ENCODE peak calls at places on chromosomes 13 and 19, in ten cellular contexts. One of them, this sample, is unnamed.

GRCh38 chr13:46317120-46317519 is 69.9 kb downstream of the RUBCNL start:
- DNase-seq in amniotic stem cell: no peak
- DNase-seq in AG09319: no peak
- DNase-seq in activated CD4-positive, alpha-beta T cell treated with anti-CD3 and anti-CD28 coated beads, Interleukin-2, amount 50 U/mL, for 24 hours: no peak
- DNase-seq in stimulated activated CD4-positive, alpha-beta T cell treated with anti-CD3 and anti-CD28 coated beads, Interleukin-2, amount 100 ng/mL, for 48 hours: no peak
- DNase-seq in transverse colon: no peak
- DNase-seq in G401: no peak
- DNase-seq in right atrium auricular region: no peak
- DNase-seq in effector CD4-positive, alpha-beta T cell: no peak
- DNase-seq in NCI-H187: no peak
- DNase-seq in this sample: peak

GRCh38 chr13:109816979-109817275 is 30.5 kb upstream of the IRS2 start:
- DNase-seq in amniotic stem cell: peak
- DNase-seq in AG09319: no peak
- DNase-seq in activated CD4-positive, alpha-beta T cell treated with anti-CD3 and anti-CD28 coated beads, Interleukin-2, amount 50 U/mL, for 24 hours: no peak
- DNase-seq in stimulated activated CD4-positive, alpha-beta T cell treated with anti-CD3 and anti-CD28 coated beads, Interleukin-2, amount 100 ng/mL, for 48 hours: no peak
- DNase-seq in transverse colon: no peak
- DNase-seq in G401: no peak
- DNase-seq in right atrium auricular region: no peak
- DNase-seq in effector CD4-positive, alpha-beta T cell: no peak
- DNase-seq in NCI-H187: no peak
- DNase-seq in this sample: peak

GRCh38 chr19:56294557-56294956 is 20.1 kb downstream of the ZSCAN5A start:
- DNase-seq in amniotic stem cell: no peak
- DNase-seq in AG09319: no peak
- DNase-seq in activated CD4-positive, alpha-beta T cell treated with anti-CD3 and anti-CD28 coated beads, Interleukin-2, amount 50 U/mL, for 24 hours: no peak
- DNase-seq in stimulated activated CD4-positive, alpha-beta T cell treated with anti-CD3 and anti-CD28 coated beads, Interleukin-2, amount 100 ng/mL, for 48 hours: no peak
- DNase-seq in transverse colon: no peak
- DNase-seq in G401: no peak
- DNase-seq in right atrium auricular region: no peak
- DNase-seq in effector CD4-positive, alpha-beta T cell: no peak
- DNase-seq in NCI-H187: no peak
- DNase-seq in this sample: no peak

GRCh38 chr13:22077205-22077683 is 406.4 kb downstream of the FGF9 start:
- DNase-seq in amniotic stem cell: no peak
- DNase-seq in AG09319: no peak
- DNase-seq in activated CD4-positive, alpha-beta T cell treated with anti-CD3 and anti-CD28 coated beads, Interleukin-2, amount 50 U/mL, for 24 hours: no peak
- DNase-seq in stimulated activated CD4-positive, alpha-beta T cell treated with anti-CD3 and anti-CD28 coated beads, Interleukin-2, amount 100 ng/mL, for 48 hours: no peak
- DNase-seq in transverse colon: no peak
- DNase-seq in G401: no peak
- DNase-seq in right atrium auricular region: no peak
- DNase-seq in effector CD4-positive, alpha-beta T cell: no peak
- DNase-seq in NCI-H187: no peak
- DNase-seq in this sample: no peak

GRCh38 chr19:8307400-8307964 is 676 bp downstream of the CD320 start:
- DNase-seq in amniotic stem cell: no peak
- DNase-seq in AG09319: no peak
- DNase-seq in activated CD4-positive, alpha-beta T cell treated with anti-CD3 and anti-CD28 coated beads, Interleukin-2, amount 50 U/mL, for 24 hours: no peak
- DNase-seq in stimulated activated CD4-positive, alpha-beta T cell treated with anti-CD3 and anti-CD28 coated beads, Interleukin-2, amount 100 ng/mL, for 48 hours: no peak
- DNase-seq in transverse colon: peak
- DNase-seq in G401: no peak
- DNase-seq in right atrium auricular region: peak
- DNase-seq in effector CD4-positive, alpha-beta T cell: no peak
- DNase-seq in NCI-H187: no peak
- DNase-seq in this sample: no peak

GRCh38 chr13:77596777-77597176 is 61.3 kb downstream of the SCEL start:
- DNase-seq in amniotic stem cell: no peak
- DNase-seq in AG09319: no peak
- DNase-seq in activated CD4-positive, alpha-beta T cell treated with anti-CD3 and anti-CD28 coated beads, Interleukin-2, amount 50 U/mL, for 24 hours: no peak
- DNase-seq in stimulated activated CD4-positive, alpha-beta T cell treated with anti-CD3 and anti-CD28 coated beads, Interleukin-2, amount 100 ng/mL, for 48 hours: no peak
- DNase-seq in transverse colon: no peak
- DNase-seq in G401: peak
- DNase-seq in right atrium auricular region: no peak
- DNase-seq in effector CD4-positive, alpha-beta T cell: no peak
- DNase-seq in NCI-H187: no peak
- DNase-seq in this sample: no peak

GRCh38 chr13:38954291-38954690 is 36.3 kb downstream of the STOML3 start:
- DNase-seq in amniotic stem cell: no peak
- DNase-seq in AG09319: no peak
- DNase-seq in activated CD4-positive, alpha-beta T cell treated with anti-CD3 and anti-CD28 coated beads, Interleukin-2, amount 50 U/mL, for 24 hours: no peak
- DNase-seq in stimulated activated CD4-positive, alpha-beta T cell treated with anti-CD3 and anti-CD28 coated beads, Interleukin-2, amount 100 ng/mL, for 48 hours: no peak
- DNase-seq in transverse colon: no peak
- DNase-seq in G401: no peak
- DNase-seq in right atrium auricular region: no peak
- DNase-seq in effector CD4-positive, alpha-beta T cell: no peak
- DNase-seq in NCI-H187: no peak
- DNase-seq in this sample: no peak

GRCh38 chr19:40610396-40611064 is 9.4 kb downstream of the LTBP4 start:
- DNase-seq in amniotic stem cell: no peak
- DNase-seq in AG09319: no peak
- DNase-seq in activated CD4-positive, alpha-beta T cell treated with anti-CD3 and anti-CD28 coated beads, Interleukin-2, amount 50 U/mL, for 24 hours: no peak
- DNase-seq in stimulated activated CD4-positive, alpha-beta T cell treated with anti-CD3 and anti-CD28 coated beads, Interleukin-2, amount 100 ng/mL, for 48 hours: no peak
- DNase-seq in transverse colon: peak
- DNase-seq in G401: no peak
- DNase-seq in right atrium auricular region: no peak
- DNase-seq in effector CD4-positive, alpha-beta T cell: peak
- DNase-seq in NCI-H187: no peak
- DNase-seq in this sample: no peak

GRCh38 chr13:23898101-23898500 is 799 bp upstream of the C1QTNF9B start:
- DNase-seq in amniotic stem cell: no peak
- DNase-seq in AG09319: no peak
- DNase-seq in activated CD4-positive, alpha-beta T cell treated with anti-CD3 and anti-CD28 coated beads, Interleukin-2, amount 50 U/mL, for 24 hours: no peak
- DNase-seq in stimulated activated CD4-positive, alpha-beta T cell treated with anti-CD3 and anti-CD28 coated beads, Interleukin-2, amount 100 ng/mL, for 48 hours: no peak
- DNase-seq in transverse colon: peak
- DNase-seq in G401: no peak
- DNase-seq in right atrium auricular region: no peak
- DNase-seq in effector CD4-positive, alpha-beta T cell: no peak
- DNase-seq in NCI-H187: no peak
- DNase-seq in this sample: peak

GRCh38 chr13:52010890-52011689 is at the start of gene ATP7B:
- DNase-seq in amniotic stem cell: no peak
- DNase-seq in AG09319: no peak
- DNase-seq in activated CD4-positive, alpha-beta T cell treated with anti-CD3 and anti-CD28 coated beads, Interleukin-2, amount 50 U/mL, for 24 hours: peak
- DNase-seq in stimulated activated CD4-positive, alpha-beta T cell treated with anti-CD3 and anti-CD28 coated beads, Interleukin-2, amount 100 ng/mL, for 48 hours: peak
- DNase-seq in transverse colon: peak
- DNase-seq in G401: peak
- DNase-seq in right atrium auricular region: peak
- DNase-seq in effector CD4-positive, alpha-beta T cell: peak
- DNase-seq in NCI-H187: no peak
- DNase-seq in this sample: no peak

GRCh38 chr13:28624707-28625432 is 34.1 kb upstream of the POMP start:
- DNase-seq in amniotic stem cell: no peak
- DNase-seq in AG09319: no peak
- DNase-seq in activated CD4-positive, alpha-beta T cell treated with anti-CD3 and anti-CD28 coated beads, Interleukin-2, amount 50 U/mL, for 24 hours: no peak
- DNase-seq in stimulated activated CD4-positive, alpha-beta T cell treated with anti-CD3 and anti-CD28 coated beads, Interleukin-2, amount 100 ng/mL, for 48 hours: no peak
- DNase-seq in transverse colon: no peak
- DNase-seq in G401: peak
- DNase-seq in right atrium auricular region: no peak
- DNase-seq in effector CD4-positive, alpha-beta T cell: no peak
- DNase-seq in NCI-H187: no peak
- DNase-seq in this sample: no peak

GRCh38 chr19:4130635-4131438 is 6.9 kb upstream of the MAP2K2 start:
- DNase-seq in amniotic stem cell: peak
- DNase-seq in AG09319: peak
- DNase-seq in activated CD4-positive, alpha-beta T cell treated with anti-CD3 and anti-CD28 coated beads, Interleukin-2, amount 50 U/mL, for 24 hours: no peak
- DNase-seq in stimulated activated CD4-positive, alpha-beta T cell treated with anti-CD3 and anti-CD28 coated beads, Interleukin-2, amount 100 ng/mL, for 48 hours: no peak
- DNase-seq in transverse colon: peak
- DNase-seq in G401: no peak
- DNase-seq in right atrium auricular region: no peak
- DNase-seq in effector CD4-positive, alpha-beta T cell: no peak
- DNase-seq in NCI-H187: no peak
- DNase-seq in this sample: peak

GRCh38 chr13:64154514-64154913 is 2738.9 kb upstream of the PCDH20 start:
- DNase-seq in amniotic stem cell: no peak
- DNase-seq in AG09319: no peak
- DNase-seq in activated CD4-positive, alpha-beta T cell treated with anti-CD3 and anti-CD28 coated beads, Interleukin-2, amount 50 U/mL, for 24 hours: no peak
- DNase-seq in stimulated activated CD4-positive, alpha-beta T cell treated with anti-CD3 and anti-CD28 coated beads, Interleukin-2, amount 100 ng/mL, for 48 hours: no peak
- DNase-seq in transverse colon: no peak
- DNase-seq in G401: no peak
- DNase-seq in right atrium auricular region: no peak
- DNase-seq in effector CD4-positive, alpha-beta T cell: no peak
- DNase-seq in NCI-H187: no peak
- DNase-seq in this sample: no peak

GRCh38 chr19:50838239-50838638 is 4.9 kb upstream of the KLK15 start:
- DNase-seq in amniotic stem cell: no peak
- DNase-seq in AG09319: no peak
- DNase-seq in activated CD4-positive, alpha-beta T cell treated with anti-CD3 and anti-CD28 coated beads, Interleukin-2, amount 50 U/mL, for 24 hours: no peak
- DNase-seq in stimulated activated CD4-positive, alpha-beta T cell treated with anti-CD3 and anti-CD28 coated beads, Interleukin-2, amount 100 ng/mL, for 48 hours: no peak
- DNase-seq in transverse colon: no peak
- DNase-seq in G401: no peak
- DNase-seq in right atrium auricular region: no peak
- DNase-seq in effector CD4-positive, alpha-beta T cell: no peak
- DNase-seq in NCI-H187: no peak
- DNase-seq in this sample: no peak

GRCh38 chr19:48540110-48540509 is 11.9 kb upstream of the SULT2B1 start:
- DNase-seq in amniotic stem cell: no peak
- DNase-seq in AG09319: no peak
- DNase-seq in activated CD4-positive, alpha-beta T cell treated with anti-CD3 and anti-CD28 coated beads, Interleukin-2, amount 50 U/mL, for 24 hours: no peak
- DNase-seq in stimulated activated CD4-positive, alpha-beta T cell treated with anti-CD3 and anti-CD28 coated beads, Interleukin-2, amount 100 ng/mL, for 48 hours: no peak
- DNase-seq in transverse colon: no peak
- DNase-seq in G401: no peak
- DNase-seq in right atrium auricular region: no peak
- DNase-seq in effector CD4-positive, alpha-beta T cell: no peak
- DNase-seq in NCI-H187: peak
- DNase-seq in this sample: no peak

GRCh38 chr13:22428188-22428828 is 752.5 kb upstream of the SGCG start:
- DNase-seq in amniotic stem cell: no peak
- DNase-seq in AG09319: no peak
- DNase-seq in activated CD4-positive, alpha-beta T cell treated with anti-CD3 and anti-CD28 coated beads, Interleukin-2, amount 50 U/mL, for 24 hours: no peak
- DNase-seq in stimulated activated CD4-positive, alpha-beta T cell treated with anti-CD3 and anti-CD28 coated beads, Interleukin-2, amount 100 ng/mL, for 48 hours: no peak
- DNase-seq in transverse colon: no peak
- DNase-seq in G401: no peak
- DNase-seq in right atrium auricular region: peak
- DNase-seq in effector CD4-positive, alpha-beta T cell: no peak
- DNase-seq in NCI-H187: no peak
- DNase-seq in this sample: no peak

GRCh38 chr19:51607920-51608562 is 22.2 kb downstream of the SIGLEC5 start:
- DNase-seq in amniotic stem cell: peak
- DNase-seq in AG09319: peak
- DNase-seq in activated CD4-positive, alpha-beta T cell treated with anti-CD3 and anti-CD28 coated beads, Interleukin-2, amount 50 U/mL, for 24 hours: peak
- DNase-seq in stimulated activated CD4-positive, alpha-beta T cell treated with anti-CD3 and anti-CD28 coated beads, Interleukin-2, amount 100 ng/mL, for 48 hours: peak
- DNase-seq in transverse colon: peak
- DNase-seq in G401: peak
- DNase-seq in right atrium auricular region: no peak
- DNase-seq in effector CD4-positive, alpha-beta T cell: no peak
- DNase-seq in NCI-H187: no peak
- DNase-seq in this sample: no peak

GRCh38 chr13:39516140-39516539 is 86.9 kb downstream of the LHFPL6 start:
- DNase-seq in amniotic stem cell: no peak
- DNase-seq in AG09319: no peak
- DNase-seq in activated CD4-positive, alpha-beta T cell treated with anti-CD3 and anti-CD28 coated beads, Interleukin-2, amount 50 U/mL, for 24 hours: no peak
- DNase-seq in stimulated activated CD4-positive, alpha-beta T cell treated with anti-CD3 and anti-CD28 coated beads, Interleukin-2, amount 100 ng/mL, for 48 hours: no peak
- DNase-seq in transverse colon: no peak
- DNase-seq in G401: peak
- DNase-seq in right atrium auricular region: no peak
- DNase-seq in effector CD4-positive, alpha-beta T cell: no peak
- DNase-seq in NCI-H187: no peak
- DNase-seq in this sample: no peak

GRCh38 chr13:44819245-44819644 is 170.0 kb downstream of the NUFIP1 start:
- DNase-seq in amniotic stem cell: peak
- DNase-seq in AG09319: no peak
- DNase-seq in activated CD4-positive, alpha-beta T cell treated with anti-CD3 and anti-CD28 coated beads, Interleukin-2, amount 50 U/mL, for 24 hours: no peak
- DNase-seq in stimulated activated CD4-positive, alpha-beta T cell treated with anti-CD3 and anti-CD28 coated beads, Interleukin-2, amount 100 ng/mL, for 48 hours: no peak
- DNase-seq in transverse colon: no peak
- DNase-seq in G401: no peak
- DNase-seq in right atrium auricular region: no peak
- DNase-seq in effector CD4-positive, alpha-beta T cell: no peak
- DNase-seq in NCI-H187: no peak
- DNase-seq in this sample: peak

GRCh38 chr13:21638319-21639282 is 32.3 kb upstream of the FGF9 start:
- DNase-seq in amniotic stem cell: no peak
- DNase-seq in AG09319: no peak
- DNase-seq in activated CD4-positive, alpha-beta T cell treated with anti-CD3 and anti-CD28 coated beads, Interleukin-2, amount 50 U/mL, for 24 hours: no peak
- DNase-seq in stimulated activated CD4-positive, alpha-beta T cell treated with anti-CD3 and anti-CD28 coated beads, Interleukin-2, amount 100 ng/mL, for 48 hours: peak
- DNase-seq in transverse colon: peak
- DNase-seq in G401: peak
- DNase-seq in right atrium auricular region: no peak
- DNase-seq in effector CD4-positive, alpha-beta T cell: peak
- DNase-seq in NCI-H187: peak
- DNase-seq in this sample: peak

GRCh38 chr13:23087884-23088283 is 92.9 kb upstream of the SGCG start:
- DNase-seq in amniotic stem cell: no peak
- DNase-seq in AG09319: no peak
- DNase-seq in activated CD4-positive, alpha-beta T cell treated with anti-CD3 and anti-CD28 coated beads, Interleukin-2, amount 50 U/mL, for 24 hours: no peak
- DNase-seq in stimulated activated CD4-positive, alpha-beta T cell treated with anti-CD3 and anti-CD28 coated beads, Interleukin-2, amount 100 ng/mL, for 48 hours: peak
- DNase-seq in transverse colon: no peak
- DNase-seq in G401: no peak
- DNase-seq in right atrium auricular region: no peak
- DNase-seq in effector CD4-positive, alpha-beta T cell: no peak
- DNase-seq in NCI-H187: no peak
- DNase-seq in this sample: no peak

GRCh38 chr19:30358319-30358718 is 13.9 kb upstream of the ZNF536 start:
- DNase-seq in amniotic stem cell: no peak
- DNase-seq in AG09319: no peak
- DNase-seq in activated CD4-positive, alpha-beta T cell treated with anti-CD3 and anti-CD28 coated beads, Interleukin-2, amount 50 U/mL, for 24 hours: no peak
- DNase-seq in stimulated activated CD4-positive, alpha-beta T cell treated with anti-CD3 and anti-CD28 coated beads, Interleukin-2, amount 100 ng/mL, for 48 hours: no peak
- DNase-seq in transverse colon: no peak
- DNase-seq in G401: no peak
- DNase-seq in right atrium auricular region: no peak
- DNase-seq in effector CD4-positive, alpha-beta T cell: no peak
- DNase-seq in NCI-H187: no peak
- DNase-seq in this sample: no peak

GRCh38 chr13:109273326-109273751 is 513.0 kb downstream of the IRS2 start:
- DNase-seq in amniotic stem cell: no peak
- DNase-seq in AG09319: no peak
- DNase-seq in activated CD4-positive, alpha-beta T cell treated with anti-CD3 and anti-CD28 coated beads, Interleukin-2, amount 50 U/mL, for 24 hours: no peak
- DNase-seq in stimulated activated CD4-positive, alpha-beta T cell treated with anti-CD3 and anti-CD28 coated beads, Interleukin-2, amount 100 ng/mL, for 48 hours: no peak
- DNase-seq in transverse colon: no peak
- DNase-seq in G401: no peak
- DNase-seq in right atrium auricular region: no peak
- DNase-seq in effector CD4-positive, alpha-beta T cell: no peak
- DNase-seq in NCI-H187: no peak
- DNase-seq in this sample: peak

GRCh38 chr19:54297759-54298305 is 15.1 kb downstream of the LILRA5 start:
- DNase-seq in amniotic stem cell: no peak
- DNase-seq in AG09319: no peak
- DNase-seq in activated CD4-positive, alpha-beta T cell treated with anti-CD3 and anti-CD28 coated beads, Interleukin-2, amount 50 U/mL, for 24 hours: no peak
- DNase-seq in stimulated activated CD4-positive, alpha-beta T cell treated with anti-CD3 and anti-CD28 coated beads, Interleukin-2, amount 100 ng/mL, for 48 hours: no peak
- DNase-seq in transverse colon: no peak
- DNase-seq in G401: no peak
- DNase-seq in right atrium auricular region: no peak
- DNase-seq in effector CD4-positive, alpha-beta T cell: no peak
- DNase-seq in NCI-H187: no peak
- DNase-seq in this sample: peak

GRCh38 chr13:46679369-46680180 is 117.4 kb downstream of the ESD start:
- DNase-seq in amniotic stem cell: peak
- DNase-seq in AG09319: peak
- DNase-seq in activated CD4-positive, alpha-beta T cell treated with anti-CD3 and anti-CD28 coated beads, Interleukin-2, amount 50 U/mL, for 24 hours: no peak
- DNase-seq in stimulated activated CD4-positive, alpha-beta T cell treated with anti-CD3 and anti-CD28 coated beads, Interleukin-2, amount 100 ng/mL, for 48 hours: no peak
- DNase-seq in transverse colon: peak
- DNase-seq in G401: no peak
- DNase-seq in right atrium auricular region: no peak
- DNase-seq in effector CD4-positive, alpha-beta T cell: peak
- DNase-seq in NCI-H187: no peak
- DNase-seq in this sample: peak

GRCh38 chr13:29893438-29893837 is 43.0 kb upstream of the UBL3 start:
- DNase-seq in amniotic stem cell: no peak
- DNase-seq in AG09319: no peak
- DNase-seq in activated CD4-positive, alpha-beta T cell treated with anti-CD3 and anti-CD28 coated beads, Interleukin-2, amount 50 U/mL, for 24 hours: no peak
- DNase-seq in stimulated activated CD4-positive, alpha-beta T cell treated with anti-CD3 and anti-CD28 coated beads, Interleukin-2, amount 100 ng/mL, for 48 hours: no peak
- DNase-seq in transverse colon: no peak
- DNase-seq in G401: no peak
- DNase-seq in right atrium auricular region: no peak
- DNase-seq in effector CD4-positive, alpha-beta T cell: no peak
- DNase-seq in NCI-H187: no peak
- DNase-seq in this sample: peak

GRCh38 chr13:48891586-48891985 is 84.1 kb upstream of the FNDC3A start:
- DNase-seq in amniotic stem cell: no peak
- DNase-seq in AG09319: no peak
- DNase-seq in activated CD4-positive, alpha-beta T cell treated with anti-CD3 and anti-CD28 coated beads, Interleukin-2, amount 50 U/mL, for 24 hours: no peak
- DNase-seq in stimulated activated CD4-positive, alpha-beta T cell treated with anti-CD3 and anti-CD28 coated beads, Interleukin-2, amount 100 ng/mL, for 48 hours: no peak
- DNase-seq in transverse colon: no peak
- DNase-seq in G401: no peak
- DNase-seq in right atrium auricular region: no peak
- DNase-seq in effector CD4-positive, alpha-beta T cell: no peak
- DNase-seq in NCI-H187: no peak
- DNase-seq in this sample: peak

GRCh38 chr13:103356226-103356864 is 290.1 kb upstream of the SLC10A2 start:
- DNase-seq in amniotic stem cell: no peak
- DNase-seq in AG09319: no peak
- DNase-seq in activated CD4-positive, alpha-beta T cell treated with anti-CD3 and anti-CD28 coated beads, Interleukin-2, amount 50 U/mL, for 24 hours: no peak
- DNase-seq in stimulated activated CD4-positive, alpha-beta T cell treated with anti-CD3 and anti-CD28 coated beads, Interleukin-2, amount 100 ng/mL, for 48 hours: no peak
- DNase-seq in transverse colon: no peak
- DNase-seq in G401: no peak
- DNase-seq in right atrium auricular region: no peak
- DNase-seq in effector CD4-positive, alpha-beta T cell: no peak
- DNase-seq in NCI-H187: no peak
- DNase-seq in this sample: no peak

This sample was measured in HCEC 1CT.